ENCODE peak calls at places on chromosomes 12 and 14, in ten cellular contexts. One of them, this sample, is unnamed.

GRCh38 chr12:54628186-54628846 is 6.4 kb downstream of the LACRT start:
- DNase-seq in CD4-positive, alpha-beta T cell: no peak
- DNase-seq in upper lobe of right lung: no peak
- DNase-seq in fibroblast of villous mesenchyme: no peak
- DNase-seq in NB4: no peak
- DNase-seq in RWPE2: no peak
- DNase-seq in WTC11: no peak
- DNase-seq in OCI-LY7: no peak
- DNase-seq in pancreas: no peak
- DNase-seq in body of pancreas: no peak
- DNase-seq in this sample: no peak

GRCh38 chr12:120093592-120094355 is 22.8 kb downstream of the RAB35 start:
- DNase-seq in CD4-positive, alpha-beta T cell: no peak
- DNase-seq in upper lobe of right lung: no peak
- DNase-seq in fibroblast of villous mesenchyme: peak
- DNase-seq in NB4: peak
- DNase-seq in RWPE2: no peak
- DNase-seq in WTC11: peak
- DNase-seq in OCI-LY7: no peak
- DNase-seq in pancreas: no peak
- DNase-seq in body of pancreas: no peak
- DNase-seq in this sample: no peak

GRCh38 chr12:71704920-71705319 is 19.0 kb downstream of the TMEM19 start:
- DNase-seq in CD4-positive, alpha-beta T cell: no peak
- DNase-seq in upper lobe of right lung: no peak
- DNase-seq in fibroblast of villous mesenchyme: no peak
- DNase-seq in NB4: no peak
- DNase-seq in RWPE2: no peak
- DNase-seq in WTC11: no peak
- DNase-seq in OCI-LY7: no peak
- DNase-seq in pancreas: no peak
- DNase-seq in body of pancreas: no peak
- DNase-seq in this sample: no peak

GRCh38 chr12:57729321-57729844 is 9.2 kb downstream of the AGAP2 start:
- DNase-seq in CD4-positive, alpha-beta T cell: no peak
- DNase-seq in upper lobe of right lung: no peak
- DNase-seq in fibroblast of villous mesenchyme: no peak
- DNase-seq in NB4: no peak
- DNase-seq in RWPE2: no peak
- DNase-seq in WTC11: no peak
- DNase-seq in OCI-LY7: no peak
- DNase-seq in pancreas: no peak
- DNase-seq in body of pancreas: no peak
- DNase-seq in this sample: no peak

GRCh38 chr14:31124197-31124596 is 83.4 kb downstream of the HECTD1 start:
- DNase-seq in CD4-positive, alpha-beta T cell: no peak
- DNase-seq in upper lobe of right lung: no peak
- DNase-seq in fibroblast of villous mesenchyme: no peak
- DNase-seq in NB4: no peak
- DNase-seq in RWPE2: no peak
- DNase-seq in WTC11: no peak
- DNase-seq in OCI-LY7: no peak
- DNase-seq in pancreas: no peak
- DNase-seq in body of pancreas: no peak
- DNase-seq in this sample: no peak

GRCh38 chr14:74476607-74477006 is 16.5 kb downstream of the NPC2 start:
- DNase-seq in CD4-positive, alpha-beta T cell: no peak
- DNase-seq in upper lobe of right lung: no peak
- DNase-seq in fibroblast of villous mesenchyme: no peak
- DNase-seq in NB4: no peak
- DNase-seq in RWPE2: no peak
- DNase-seq in WTC11: no peak
- DNase-seq in OCI-LY7: no peak
- DNase-seq in pancreas: no peak
- DNase-seq in body of pancreas: no peak
- DNase-seq in this sample: no peak

GRCh38 chr14:101440511-101440910 is 120.8 kb upstream of the DIO3 start:
- DNase-seq in CD4-positive, alpha-beta T cell: no peak
- DNase-seq in upper lobe of right lung: no peak
- DNase-seq in fibroblast of villous mesenchyme: no peak
- DNase-seq in NB4: no peak
- DNase-seq in RWPE2: no peak
- DNase-seq in WTC11: no peak
- DNase-seq in OCI-LY7: no peak
- DNase-seq in pancreas: no peak
- DNase-seq in body of pancreas: no peak
- DNase-seq in this sample: no peak

GRCh38 chr12:101040936-101041335 is 169.1 kb downstream of the SLC5A8 start:
- DNase-seq in CD4-positive, alpha-beta T cell: no peak
- DNase-seq in upper lobe of right lung: no peak
- DNase-seq in fibroblast of villous mesenchyme: peak
- DNase-seq in NB4: no peak
- DNase-seq in RWPE2: no peak
- DNase-seq in WTC11: no peak
- DNase-seq in OCI-LY7: no peak
- DNase-seq in pancreas: no peak
- DNase-seq in body of pancreas: no peak
- DNase-seq in this sample: no peak

GRCh38 chr12:11085419-11085818 is 6.7 kb downstream of the TAS2R43 start:
- DNase-seq in CD4-positive, alpha-beta T cell: no peak
- DNase-seq in upper lobe of right lung: no peak
- DNase-seq in fibroblast of villous mesenchyme: no peak
- DNase-seq in NB4: no peak
- DNase-seq in RWPE2: no peak
- DNase-seq in WTC11: no peak
- DNase-seq in OCI-LY7: peak
- DNase-seq in pancreas: no peak
- DNase-seq in body of pancreas: no peak
- DNase-seq in this sample: no peak

GRCh38 chr12:124774462-124775167 is 89.0 kb downstream of the SCARB1 start:
- DNase-seq in CD4-positive, alpha-beta T cell: no peak
- DNase-seq in upper lobe of right lung: no peak
- DNase-seq in fibroblast of villous mesenchyme: peak
- DNase-seq in NB4: peak
- DNase-seq in RWPE2: no peak
- DNase-seq in WTC11: no peak
- DNase-seq in OCI-LY7: peak
- DNase-seq in pancreas: no peak
- DNase-seq in body of pancreas: no peak
- DNase-seq in this sample: peak

GRCh38 chr12:65756956-65757511 is 67.2 kb upstream of the HMGA2 start:
- DNase-seq in CD4-positive, alpha-beta T cell: no peak
- DNase-seq in upper lobe of right lung: no peak
- DNase-seq in fibroblast of villous mesenchyme: no peak
- DNase-seq in NB4: no peak
- DNase-seq in RWPE2: no peak
- DNase-seq in WTC11: no peak
- DNase-seq in OCI-LY7: no peak
- DNase-seq in pancreas: no peak
- DNase-seq in body of pancreas: no peak
- DNase-seq in this sample: no peak

GRCh38 chr14:103626150-103626850 is 2.7 kb upstream of the KLC1 start:
- DNase-seq in CD4-positive, alpha-beta T cell: no peak
- DNase-seq in upper lobe of right lung: no peak
- DNase-seq in fibroblast of villous mesenchyme: no peak
- DNase-seq in NB4: peak
- DNase-seq in RWPE2: no peak
- DNase-seq in WTC11: no peak
- DNase-seq in OCI-LY7: peak
- DNase-seq in pancreas: no peak
- DNase-seq in body of pancreas: no peak
- DNase-seq in this sample: no peak

GRCh38 chr14:71175491-71175890 is 268.2 kb downstream of the PCNX1 start:
- DNase-seq in CD4-positive, alpha-beta T cell: no peak
- DNase-seq in upper lobe of right lung: no peak
- DNase-seq in fibroblast of villous mesenchyme: no peak
- DNase-seq in NB4: no peak
- DNase-seq in RWPE2: no peak
- DNase-seq in WTC11: no peak
- DNase-seq in OCI-LY7: no peak
- DNase-seq in pancreas: no peak
- DNase-seq in body of pancreas: peak
- DNase-seq in this sample: no peak

DNA sequence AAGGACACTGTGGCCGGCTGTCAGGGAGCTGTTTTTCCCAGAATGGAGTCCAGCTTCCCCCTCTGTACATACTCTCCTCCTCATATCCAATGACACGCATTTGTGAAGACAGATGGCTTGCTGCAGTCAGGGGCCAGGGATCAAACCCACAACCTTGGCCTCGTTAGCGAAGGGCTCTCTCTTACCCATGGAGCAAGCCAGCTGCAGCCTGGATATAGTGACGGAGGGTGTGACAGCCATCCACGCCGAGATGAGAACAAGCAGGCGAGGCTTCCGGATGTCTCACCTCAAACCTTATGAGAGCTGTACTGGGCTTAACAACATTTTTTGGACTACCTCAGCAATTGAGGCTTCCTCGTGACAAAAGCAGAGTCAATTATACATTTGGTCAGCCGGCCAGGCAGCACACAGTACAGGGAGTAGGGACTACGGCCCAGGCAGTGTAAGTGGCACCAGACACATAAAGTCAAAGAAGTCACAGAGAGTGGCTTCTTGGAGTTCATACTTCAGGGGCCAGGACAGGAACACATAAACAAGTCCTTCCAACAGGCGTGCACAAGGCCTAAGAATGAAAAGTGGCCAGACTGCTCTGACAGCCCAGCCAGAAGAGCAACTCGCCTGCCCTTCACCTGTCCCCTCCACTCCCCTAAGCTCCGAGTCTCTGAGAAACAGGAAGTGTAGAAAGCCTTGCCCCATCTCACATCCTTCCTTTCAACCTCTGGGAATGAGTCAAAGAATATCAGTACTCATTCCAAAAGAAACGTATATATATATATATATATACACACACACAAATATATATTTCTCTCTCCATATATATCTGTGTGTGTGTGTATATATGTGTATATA is 115.1 kb downstream of the TTC7B start:
- DNase-seq in CD4-positive, alpha-beta T cell: no peak
- DNase-seq in upper lobe of right lung: no peak
- DNase-seq in fibroblast of villous mesenchyme: no peak
- DNase-seq in NB4: peak
- DNase-seq in RWPE2: no peak
- DNase-seq in WTC11: no peak
- DNase-seq in OCI-LY7: no peak
- DNase-seq in pancreas: no peak
- DNase-seq in body of pancreas: no peak
- DNase-seq in this sample: no peak
- TF ChIP-seq CTCF in CD4-positive, alpha-beta T cell: no peak
- TF ChIP-seq CTCF in upper lobe of right lung: no peak
- TF ChIP-seq CTCF in fibroblast of villous mesenchyme: no peak
- TF ChIP-seq CTCF in NB4: no peak
- TF ChIP-seq CTCF in RWPE2: no peak
- TF ChIP-seq CTCF in WTC11: no peak
- TF ChIP-seq CTCF in OCI-LY7: no peak
- TF ChIP-seq CTCF in pancreas: no peak
- TF ChIP-seq CTCF in body of pancreas: no peak
- TF ChIP-seq CTCF in this sample: no peak

DNA sequence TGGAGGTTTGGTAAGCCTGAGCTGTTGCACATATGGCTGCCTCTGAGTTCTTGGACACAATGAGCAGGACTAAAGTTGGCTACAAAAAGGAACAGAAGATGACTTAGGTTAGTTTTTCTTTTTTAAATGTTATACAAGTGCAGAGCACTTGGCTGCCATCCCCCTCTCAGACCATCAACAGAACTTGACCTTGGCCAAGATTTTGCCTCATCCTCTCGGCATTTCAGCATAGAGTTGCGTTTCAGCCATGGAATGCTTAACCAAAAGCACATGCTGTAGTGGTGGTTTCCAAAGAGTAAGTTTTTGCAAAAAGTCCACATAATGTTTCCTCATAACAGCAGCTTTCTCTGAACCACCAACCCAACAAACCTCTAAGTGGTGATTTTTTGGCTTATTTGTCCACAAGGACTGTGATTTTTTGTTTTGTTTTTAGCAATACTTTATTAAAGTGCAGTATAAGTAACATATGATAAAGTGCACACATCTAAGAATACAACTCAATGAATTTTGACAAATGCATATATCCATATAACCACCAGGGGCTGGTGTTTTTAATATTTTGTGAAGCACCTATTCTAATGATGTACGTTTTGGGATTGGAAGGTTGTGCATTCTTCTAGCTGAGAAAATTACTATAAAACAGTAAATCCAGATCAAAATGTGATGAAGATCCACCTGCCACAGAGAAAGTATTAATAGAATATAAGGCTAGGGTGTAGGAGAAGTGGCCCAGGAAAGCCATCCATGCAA is 12.1 kb upstream of the GALNT16 start:
- DNase-seq in CD4-positive, alpha-beta T cell: no peak
- DNase-seq in upper lobe of right lung: no peak
- DNase-seq in fibroblast of villous mesenchyme: peak
- DNase-seq in NB4: no peak
- DNase-seq in RWPE2: no peak
- DNase-seq in WTC11: no peak
- DNase-seq in OCI-LY7: peak
- DNase-seq in pancreas: no peak
- DNase-seq in body of pancreas: no peak
- DNase-seq in this sample: no peak
- TF ChIP-seq CTCF in CD4-positive, alpha-beta T cell: no peak
- TF ChIP-seq CTCF in upper lobe of right lung: peak
- TF ChIP-seq CTCF in fibroblast of villous mesenchyme: peak
- TF ChIP-seq CTCF in NB4: no peak
- TF ChIP-seq CTCF in RWPE2: peak
- TF ChIP-seq CTCF in WTC11: no peak
- TF ChIP-seq CTCF in OCI-LY7: peak
- TF ChIP-seq CTCF in pancreas: no peak
- TF ChIP-seq CTCF in body of pancreas: peak
- TF ChIP-seq CTCF in this sample: no peak

DNA sequence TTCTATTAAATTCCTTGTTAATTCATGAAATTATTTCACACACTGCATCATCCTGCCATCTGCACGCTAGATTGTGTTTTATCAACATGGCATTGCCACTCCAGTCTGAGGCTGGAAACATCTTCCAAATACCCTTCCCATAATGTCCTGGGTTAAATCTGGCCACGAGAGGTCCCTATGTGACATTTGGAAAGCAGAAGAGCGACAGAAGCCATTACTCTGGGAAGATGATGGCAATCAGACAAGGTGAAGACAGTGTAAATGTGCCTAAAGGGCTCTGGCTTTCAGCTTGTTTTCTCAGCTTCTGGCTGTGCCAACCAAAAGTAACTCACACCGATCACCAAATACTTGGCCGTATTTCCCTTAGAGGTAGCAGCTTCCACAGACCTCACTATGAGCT is 144.8 kb downstream of the CAPZA3 start:
- DNase-seq in CD4-positive, alpha-beta T cell: no peak
- DNase-seq in upper lobe of right lung: no peak
- DNase-seq in fibroblast of villous mesenchyme: no peak
- DNase-seq in NB4: no peak
- DNase-seq in RWPE2: no peak
- DNase-seq in WTC11: no peak
- DNase-seq in OCI-LY7: no peak
- DNase-seq in pancreas: no peak
- DNase-seq in body of pancreas: no peak
- DNase-seq in this sample: no peak
- TF ChIP-seq CTCF in CD4-positive, alpha-beta T cell: no peak
- TF ChIP-seq CTCF in upper lobe of right lung: no peak
- TF ChIP-seq CTCF in fibroblast of villous mesenchyme: no peak
- TF ChIP-seq CTCF in NB4: no peak
- TF ChIP-seq CTCF in RWPE2: no peak
- TF ChIP-seq CTCF in WTC11: no peak
- TF ChIP-seq CTCF in OCI-LY7: no peak
- TF ChIP-seq CTCF in pancreas: no peak
- TF ChIP-seq CTCF in body of pancreas: no peak
- TF ChIP-seq CTCF in this sample: no peak

GRCh38 chr12:12608557-12608957 is 3.1 kb upstream of the CREBL2 start:
- DNase-seq in CD4-positive, alpha-beta T cell: no peak
- DNase-seq in upper lobe of right lung: no peak
- DNase-seq in fibroblast of villous mesenchyme: no peak
- DNase-seq in NB4: peak
- DNase-seq in RWPE2: no peak
- DNase-seq in WTC11: no peak
- DNase-seq in OCI-LY7: peak
- DNase-seq in pancreas: no peak
- DNase-seq in body of pancreas: no peak
- DNase-seq in this sample: no peak
- TF ChIP-seq CTCF in CD4-positive, alpha-beta T cell: no peak
- TF ChIP-seq CTCF in upper lobe of right lung: no peak
- TF ChIP-seq CTCF in fibroblast of villous mesenchyme: no peak
- TF ChIP-seq CTCF in NB4: no peak
- TF ChIP-seq CTCF in RWPE2: peak
- TF ChIP-seq CTCF in WTC11: no peak
- TF ChIP-seq CTCF in OCI-LY7: peak
- TF ChIP-seq CTCF in pancreas: no peak
- TF ChIP-seq CTCF in body of pancreas: no peak
- TF ChIP-seq CTCF in this sample: no peak

This sample was measured in activated B cell treated with CpG ODN at 0.5 μM for 24 hours.